ENCODE peak calls at places on chromosomes 3 and 15, in six cellular contexts. One of them, this sample, is unnamed.

GRCh38 chr15:38671675-38672141 is 107.1 kb upstream of the RASGRP1 start:
- DNase-seq in RWPE1: no peak
- DNase-seq in GM20000: no peak
- DNase-seq in mesothelial cell of epicardium: no peak
- DNase-seq in A549: no peak
- DNase-seq in H9: no peak
- DNase-seq in this sample: no peak

GRCh38 chr3:78337801-78338211 is 1297.9 kb downstream of the ROBO2 start:
- DNase-seq in RWPE1: no peak
- DNase-seq in GM20000: no peak
- DNase-seq in mesothelial cell of epicardium: no peak
- DNase-seq in A549: no peak
- DNase-seq in H9: no peak
- DNase-seq in this sample: no peak

GRCh38 chr15:68175527-68175926 is 29.6 kb downstream of the CALML4 start:
- DNase-seq in RWPE1: no peak
- DNase-seq in GM20000: no peak
- DNase-seq in mesothelial cell of epicardium: no peak
- DNase-seq in A549: no peak
- DNase-seq in H9: no peak
- DNase-seq in this sample: no peak

GRCh38 chr3:47542614-47543173 is 29.2 kb upstream of the ELP6 start:
- DNase-seq in RWPE1: no peak
- DNase-seq in GM20000: no peak
- DNase-seq in mesothelial cell of epicardium: no peak
- DNase-seq in A549: no peak
- DNase-seq in H9: no peak
- DNase-seq in this sample: no peak

GRCh38 chr3:8110966-8111798 is 390.4 kb upstream of the LMCD1 start:
- DNase-seq in RWPE1: peak
- DNase-seq in GM20000: peak
- DNase-seq in mesothelial cell of epicardium: peak
- DNase-seq in A549: peak
- DNase-seq in H9: peak
- DNase-seq in this sample: peak

GRCh38 chr15:78242128-78242527 is 7.8 kb upstream of the ACSBG1 start:
- DNase-seq in RWPE1: no peak
- DNase-seq in GM20000: no peak
- DNase-seq in mesothelial cell of epicardium: no peak
- DNase-seq in A549: peak
- DNase-seq in H9: peak
- DNase-seq in this sample: no peak

GRCh38 chr15:95409924-95410323 is 920.6 kb upstream of the NR2F2 start:
- DNase-seq in RWPE1: no peak
- DNase-seq in GM20000: no peak
- DNase-seq in mesothelial cell of epicardium: no peak
- DNase-seq in A549: no peak
- DNase-seq in H9: no peak
- DNase-seq in this sample: no peak

GRCh38 chr15:68650901-68651709 is 72.3 kb downstream of the CORO2B start:
- DNase-seq in RWPE1: no peak
- DNase-seq in GM20000: peak
- DNase-seq in mesothelial cell of epicardium: peak
- DNase-seq in A549: peak
- DNase-seq in H9: peak
- DNase-seq in this sample: peak

GRCh38 chr3:139774570-139775302 is 97.0 kb upstream of the NMNAT3 start:
- DNase-seq in RWPE1: no peak
- DNase-seq in GM20000: no peak
- DNase-seq in mesothelial cell of epicardium: no peak
- DNase-seq in A549: no peak
- DNase-seq in H9: peak
- DNase-seq in this sample: no peak

DNA sequence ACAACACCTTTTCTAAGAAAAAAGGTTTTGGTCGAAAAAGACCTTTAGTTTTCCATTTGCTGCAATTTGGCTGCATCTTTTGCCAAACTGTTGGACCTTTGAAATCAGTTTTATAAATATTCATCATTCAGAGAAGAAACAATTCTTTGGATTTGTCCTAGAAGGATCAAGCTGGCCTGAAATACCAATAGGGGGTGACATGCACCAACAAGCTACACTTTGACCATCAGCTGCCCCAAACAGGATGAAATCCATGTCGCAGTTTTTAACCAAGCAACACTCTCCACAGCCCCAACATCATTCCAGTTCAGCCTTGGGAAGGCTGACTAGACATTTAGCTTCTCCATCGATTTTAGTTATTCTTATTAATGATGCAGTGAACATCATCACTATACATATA is 9.8 kb downstream of the RPL15 start:
- DNase-seq in RWPE1: no peak
- DNase-seq in GM20000: no peak
- DNase-seq in mesothelial cell of epicardium: no peak
- DNase-seq in A549: no peak
- DNase-seq in H9: no peak
- DNase-seq in this sample: no peak
- TF ChIP-seq CTCF in RWPE1: no peak
- TF ChIP-seq CTCF in GM20000: no peak
- TF ChIP-seq CTCF in mesothelial cell of epicardium: no peak
- TF ChIP-seq CTCF in A549: peak
- TF ChIP-seq CTCF in H9: peak
- TF ChIP-seq CTCF in this sample: no peak

GRCh38 chr15:83106994-83107840 is at the start of gene TM6SF1:
- DNase-seq in RWPE1: no peak
- DNase-seq in GM20000: peak
- DNase-seq in mesothelial cell of epicardium: peak
- DNase-seq in A549: no peak
- DNase-seq in H9: peak
- DNase-seq in this sample: peak
- TF ChIP-seq CTCF in RWPE1: no peak
- TF ChIP-seq CTCF in GM20000: no peak
- TF ChIP-seq CTCF in mesothelial cell of epicardium: no peak
- TF ChIP-seq CTCF in A549: no peak
- TF ChIP-seq CTCF in H9: no peak
- TF ChIP-seq CTCF in this sample: no peak

DNA sequence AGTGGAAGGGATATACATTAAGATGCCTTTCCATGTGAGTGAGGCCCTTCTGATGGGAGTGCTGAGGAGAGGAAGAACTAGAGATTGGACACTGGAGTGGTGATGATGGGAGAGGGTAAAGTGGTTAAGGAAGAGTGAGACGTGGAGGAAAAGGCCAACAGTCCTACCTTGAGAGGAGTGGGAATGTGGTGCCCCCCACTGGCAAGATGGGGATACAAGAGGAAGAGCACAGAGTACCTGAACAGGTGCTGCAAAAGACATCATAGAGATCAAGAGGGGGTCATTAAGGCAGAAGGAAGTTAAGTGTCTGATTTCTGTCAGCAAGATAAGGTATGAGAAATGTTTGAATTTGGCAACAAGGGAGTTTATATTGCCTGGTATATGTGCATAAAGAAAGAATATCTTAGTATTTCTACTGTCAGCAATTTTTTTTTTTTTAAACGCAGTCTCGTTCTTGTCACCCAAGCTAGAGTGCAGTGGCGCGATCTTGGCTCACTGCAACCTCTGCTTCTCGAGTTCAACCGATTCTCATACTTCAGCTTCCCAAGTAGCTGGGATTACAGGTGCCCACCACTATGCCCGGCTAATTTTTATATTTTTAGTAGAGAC is 34.0 kb downstream of the ARIH2 start:
- DNase-seq in RWPE1: no peak
- DNase-seq in GM20000: peak
- DNase-seq in mesothelial cell of epicardium: no peak
- DNase-seq in A549: no peak
- DNase-seq in H9: peak
- DNase-seq in this sample: peak
- TF ChIP-seq CTCF in RWPE1: no peak
- TF ChIP-seq CTCF in GM20000: peak
- TF ChIP-seq CTCF in mesothelial cell of epicardium: no peak
- TF ChIP-seq CTCF in A549: peak
- TF ChIP-seq CTCF in H9: peak
- TF ChIP-seq CTCF in this sample: peak

GRCh38 chr15:66706225-66706732 is 4.2 kb downstream of the SMAD6 start:
- DNase-seq in RWPE1: no peak
- DNase-seq in GM20000: peak
- DNase-seq in mesothelial cell of epicardium: peak
- DNase-seq in A549: no peak
- DNase-seq in H9: no peak
- DNase-seq in this sample: no peak
- TF ChIP-seq CTCF in RWPE1: peak
- TF ChIP-seq CTCF in GM20000: no peak
- TF ChIP-seq CTCF in mesothelial cell of epicardium: peak
- TF ChIP-seq CTCF in A549: peak
- TF ChIP-seq CTCF in H9: peak
- TF ChIP-seq CTCF in this sample: peak

DNA sequence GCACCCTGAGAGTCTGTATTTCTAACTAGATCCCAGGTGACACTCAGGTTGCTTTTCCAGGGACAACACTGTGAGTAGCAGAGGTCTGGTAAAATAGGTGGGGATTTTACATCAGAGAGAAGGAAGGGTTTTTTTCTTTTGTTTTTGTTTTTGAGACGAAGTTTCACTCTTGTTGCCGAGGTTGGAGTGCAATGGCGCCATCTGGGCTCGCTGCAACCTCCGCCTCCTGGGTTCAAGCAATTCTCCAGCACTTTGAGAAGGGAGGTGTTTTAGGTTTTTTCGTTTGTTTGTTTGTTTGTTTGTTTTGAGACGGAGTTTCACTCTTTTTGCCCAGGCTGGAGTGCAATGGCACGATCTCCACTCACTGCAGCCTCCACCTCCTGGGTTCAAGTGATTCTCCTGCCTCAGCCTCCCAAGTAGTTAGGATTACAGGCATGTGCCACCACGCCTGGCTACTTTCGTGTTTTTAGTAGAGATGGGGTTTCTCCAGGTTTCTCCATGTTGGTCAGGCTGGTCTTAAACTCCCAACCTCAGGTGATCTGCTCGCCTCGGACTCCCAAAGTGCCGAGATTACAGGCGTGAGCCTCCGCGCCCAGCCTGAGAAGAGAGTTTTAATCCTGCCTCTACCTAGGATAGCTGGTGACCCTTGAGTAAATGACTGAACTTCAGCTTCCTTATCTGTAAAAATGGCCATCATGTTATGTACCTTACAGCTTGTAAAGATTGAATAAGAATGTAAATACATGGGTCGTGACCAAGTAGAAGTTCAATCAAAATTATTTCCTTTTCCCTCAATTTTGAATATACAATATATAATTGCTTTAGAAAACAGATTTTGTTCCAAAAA is 95.9 kb upstream of the FNDC3B start:
- DNase-seq in RWPE1: no peak
- DNase-seq in GM20000: no peak
- DNase-seq in mesothelial cell of epicardium: no peak
- DNase-seq in A549: no peak
- DNase-seq in H9: no peak
- DNase-seq in this sample: no peak
- TF ChIP-seq CTCF in RWPE1: no peak
- TF ChIP-seq CTCF in GM20000: no peak
- TF ChIP-seq CTCF in mesothelial cell of epicardium: no peak
- TF ChIP-seq CTCF in A549: no peak
- TF ChIP-seq CTCF in H9: peak
- TF ChIP-seq CTCF in this sample: no peak

GRCh38 chr3:37272743-37273142 is 98.4 kb upstream of the LRRFIP2 start:
- DNase-seq in RWPE1: no peak
- DNase-seq in GM20000: no peak
- DNase-seq in mesothelial cell of epicardium: no peak
- DNase-seq in A549: no peak
- DNase-seq in H9: no peak
- DNase-seq in this sample: no peak
- TF ChIP-seq CTCF in RWPE1: no peak
- TF ChIP-seq CTCF in GM20000: no peak
- TF ChIP-seq CTCF in mesothelial cell of epicardium: no peak
- TF ChIP-seq CTCF in A549: no peak
- TF ChIP-seq CTCF in H9: no peak
- TF ChIP-seq CTCF in this sample: no peak

GRCh38 chr15:48177875-48178611 is at the start of gene MYEF2:
- DNase-seq in RWPE1: peak
- DNase-seq in GM20000: peak
- DNase-seq in mesothelial cell of epicardium: peak
- DNase-seq in A549: peak
- DNase-seq in H9: peak
- DNase-seq in this sample: peak

GRCh38 chr15:48177383-48177874 is 666 bp downstream of the MYEF2 start:
- DNase-seq in RWPE1: peak
- DNase-seq in GM20000: peak
- DNase-seq in mesothelial cell of epicardium: no peak
- DNase-seq in A549: peak
- DNase-seq in H9: no peak
- DNase-seq in this sample: no peak

GRCh38 chr15:48175126-48175525 is 3.0 kb downstream of the MYEF2 start:
- DNase-seq in RWPE1: no peak
- DNase-seq in GM20000: no peak
- DNase-seq in mesothelial cell of epicardium: no peak
- DNase-seq in A549: no peak
- DNase-seq in H9: no peak
- DNase-seq in this sample: no peak

GRCh38 chr15:48176957-48177356 is 1.1 kb downstream of the MYEF2 start:
- DNase-seq in RWPE1: no peak
- DNase-seq in GM20000: no peak
- DNase-seq in mesothelial cell of epicardium: no peak
- DNase-seq in A549: no peak
- DNase-seq in H9: no peak
- DNase-seq in this sample: no peak

DNA sequence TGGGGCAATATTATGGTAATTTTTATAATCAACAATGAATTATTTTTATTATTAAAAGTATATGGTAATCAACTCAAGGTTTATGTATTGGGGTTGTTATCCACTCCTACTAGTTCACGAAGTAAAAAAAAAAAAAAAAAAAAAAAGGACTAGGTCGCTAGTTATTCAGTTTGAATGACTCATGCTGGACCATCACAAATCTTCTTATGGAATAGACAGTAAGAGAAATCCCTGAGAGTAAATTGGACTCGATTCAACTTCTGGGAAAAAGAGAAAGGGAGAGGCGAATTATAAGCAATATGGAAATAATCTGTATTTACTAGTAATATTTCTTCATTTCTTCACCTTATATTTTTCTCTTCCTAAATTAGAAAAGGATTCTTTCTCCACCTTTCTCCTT is 2.0 kb downstream of the MYEF2 start:
- DNase-seq in RWPE1: no peak
- DNase-seq in GM20000: no peak
- DNase-seq in mesothelial cell of epicardium: no peak
- DNase-seq in A549: no peak
- DNase-seq in H9: no peak
- DNase-seq in this sample: no peak
- TF ChIP-seq CTCF in RWPE1: no peak
- TF ChIP-seq CTCF in GM20000: no peak
- TF ChIP-seq CTCF in mesothelial cell of epicardium: no peak
- TF ChIP-seq CTCF in A549: no peak
- TF ChIP-seq CTCF in H9: no peak
- TF ChIP-seq CTCF in this sample: no peak